ENCODE peak calls at places on chromosomes 6 and 20, in five cellular contexts. One of them, this sample, is unnamed.

GRCh38 chr6:142816024-142816423 is 129.0 kb downstream of the HIVEP2 start:
- DNase-seq in stimulated activated CD4-positive, alpha-beta T cell treated with anti-CD3 and anti-CD28 coated beads, Interleukin-4, amount 100 ng/mL, for 4 hours: no peak
- DNase-seq in fibroblast of gingiva: no peak
- DNase-seq in uterus: no peak
- DNase-seq in NCI-H748 treated with DMSO at 0.1 percent for 48 hours: no peak
- DNase-seq in this sample: no peak

GRCh38 chr6:22024973-22025467 is 271.8 kb downstream of the PRL start:
- DNase-seq in stimulated activated CD4-positive, alpha-beta T cell treated with anti-CD3 and anti-CD28 coated beads, Interleukin-4, amount 100 ng/mL, for 4 hours: no peak
- DNase-seq in fibroblast of gingiva: no peak
- DNase-seq in uterus: no peak
- DNase-seq in NCI-H748 treated with DMSO at 0.1 percent for 48 hours: no peak
- DNase-seq in this sample: no peak

GRCh38 chr6:156334961-156335360 is 442.2 kb upstream of the ARID1B start:
- DNase-seq in stimulated activated CD4-positive, alpha-beta T cell treated with anti-CD3 and anti-CD28 coated beads, Interleukin-4, amount 100 ng/mL, for 4 hours: no peak
- DNase-seq in fibroblast of gingiva: no peak
- DNase-seq in uterus: no peak
- DNase-seq in NCI-H748 treated with DMSO at 0.1 percent for 48 hours: no peak
- DNase-seq in this sample: no peak

GRCh38 chr6:150654671-150655070 is 55.0 kb downstream of the PLEKHG1 start:
- DNase-seq in stimulated activated CD4-positive, alpha-beta T cell treated with anti-CD3 and anti-CD28 coated beads, Interleukin-4, amount 100 ng/mL, for 4 hours: no peak
- DNase-seq in fibroblast of gingiva: no peak
- DNase-seq in uterus: no peak
- DNase-seq in NCI-H748 treated with DMSO at 0.1 percent for 48 hours: no peak
- DNase-seq in this sample: no peak

GRCh38 chr6:14876778-14877613 is 368.9 kb upstream of the JARID2 start:
- DNase-seq in stimulated activated CD4-positive, alpha-beta T cell treated with anti-CD3 and anti-CD28 coated beads, Interleukin-4, amount 100 ng/mL, for 4 hours: peak
- DNase-seq in fibroblast of gingiva: peak
- DNase-seq in uterus: no peak
- DNase-seq in NCI-H748 treated with DMSO at 0.1 percent for 48 hours: no peak
- DNase-seq in this sample: no peak

GRCh38 chr20:4130404-4131189 is 115.2 kb upstream of the RNF24 start:
- DNase-seq in stimulated activated CD4-positive, alpha-beta T cell treated with anti-CD3 and anti-CD28 coated beads, Interleukin-4, amount 100 ng/mL, for 4 hours: peak
- DNase-seq in fibroblast of gingiva: peak
- DNase-seq in uterus: no peak
- DNase-seq in NCI-H748 treated with DMSO at 0.1 percent for 48 hours: no peak
- DNase-seq in this sample: no peak

GRCh38 chr20:36988494-36988966 is 37.0 kb upstream of the SAMHD1 start:
- DNase-seq in stimulated activated CD4-positive, alpha-beta T cell treated with anti-CD3 and anti-CD28 coated beads, Interleukin-4, amount 100 ng/mL, for 4 hours: no peak
- DNase-seq in fibroblast of gingiva: no peak
- DNase-seq in uterus: no peak
- DNase-seq in NCI-H748 treated with DMSO at 0.1 percent for 48 hours: no peak
- DNase-seq in this sample: no peak

GRCh38 chr6:127291495-127291894 is 24.8 kb downstream of the RNF146 start:
- DNase-seq in stimulated activated CD4-positive, alpha-beta T cell treated with anti-CD3 and anti-CD28 coated beads, Interleukin-4, amount 100 ng/mL, for 4 hours: no peak
- DNase-seq in fibroblast of gingiva: no peak
- DNase-seq in uterus: no peak
- DNase-seq in NCI-H748 treated with DMSO at 0.1 percent for 48 hours: no peak
- DNase-seq in this sample: no peak

GRCh38 chr6:32393660-32394420 is 13.1 kb downstream of the BTNL2 start:
- DNase-seq in stimulated activated CD4-positive, alpha-beta T cell treated with anti-CD3 and anti-CD28 coated beads, Interleukin-4, amount 100 ng/mL, for 4 hours: no peak
- DNase-seq in fibroblast of gingiva: peak
- DNase-seq in uterus: no peak
- DNase-seq in NCI-H748 treated with DMSO at 0.1 percent for 48 hours: no peak
- DNase-seq in this sample: no peak

GRCh38 chr20:7240490-7240889 is 473.0 kb downstream of the BMP2 start:
- DNase-seq in stimulated activated CD4-positive, alpha-beta T cell treated with anti-CD3 and anti-CD28 coated beads, Interleukin-4, amount 100 ng/mL, for 4 hours: no peak
- DNase-seq in fibroblast of gingiva: no peak
- DNase-seq in uterus: no peak
- DNase-seq in NCI-H748 treated with DMSO at 0.1 percent for 48 hours: no peak
- DNase-seq in this sample: no peak

GRCh38 chr6:153976921-153977693 is 61.9 kb upstream of the OPRM1 start:
- DNase-seq in stimulated activated CD4-positive, alpha-beta T cell treated with anti-CD3 and anti-CD28 coated beads, Interleukin-4, amount 100 ng/mL, for 4 hours: no peak
- DNase-seq in fibroblast of gingiva: peak
- DNase-seq in uterus: no peak
- DNase-seq in NCI-H748 treated with DMSO at 0.1 percent for 48 hours: no peak
- DNase-seq in this sample: no peak

GRCh38 chr6:126195625-126196236 is 144.2 kb upstream of the CENPW start:
- DNase-seq in stimulated activated CD4-positive, alpha-beta T cell treated with anti-CD3 and anti-CD28 coated beads, Interleukin-4, amount 100 ng/mL, for 4 hours: no peak
- DNase-seq in fibroblast of gingiva: no peak
- DNase-seq in uterus: no peak
- DNase-seq in NCI-H748 treated with DMSO at 0.1 percent for 48 hours: no peak
- DNase-seq in this sample: no peak

GRCh38 chr20:49287555-49288249 is 9.8 kb upstream of the ZNFX1 start:
- DNase-seq in stimulated activated CD4-positive, alpha-beta T cell treated with anti-CD3 and anti-CD28 coated beads, Interleukin-4, amount 100 ng/mL, for 4 hours: no peak
- DNase-seq in fibroblast of gingiva: peak
- DNase-seq in uterus: no peak
- DNase-seq in NCI-H748 treated with DMSO at 0.1 percent for 48 hours: no peak
- DNase-seq in this sample: no peak

GRCh38 chr6:165117121-165117520 is 192.3 kb downstream of the C6orf118 start:
- DNase-seq in stimulated activated CD4-positive, alpha-beta T cell treated with anti-CD3 and anti-CD28 coated beads, Interleukin-4, amount 100 ng/mL, for 4 hours: no peak
- DNase-seq in fibroblast of gingiva: no peak
- DNase-seq in uterus: no peak
- DNase-seq in NCI-H748 treated with DMSO at 0.1 percent for 48 hours: no peak
- DNase-seq in this sample: no peak

GRCh38 chr20:47701612-47702011 is 83.7 kb downstream of the SULF2 start:
- DNase-seq in stimulated activated CD4-positive, alpha-beta T cell treated with anti-CD3 and anti-CD28 coated beads, Interleukin-4, amount 100 ng/mL, for 4 hours: no peak
- DNase-seq in fibroblast of gingiva: no peak
- DNase-seq in uterus: no peak
- DNase-seq in NCI-H748 treated with DMSO at 0.1 percent for 48 hours: no peak
- DNase-seq in this sample: no peak

GRCh38 chr6:36221674-36222073 is 25.1 kb downstream of the BRPF3 start:
- DNase-seq in stimulated activated CD4-positive, alpha-beta T cell treated with anti-CD3 and anti-CD28 coated beads, Interleukin-4, amount 100 ng/mL, for 4 hours: no peak
- DNase-seq in fibroblast of gingiva: no peak
- DNase-seq in uterus: no peak
- DNase-seq in NCI-H748 treated with DMSO at 0.1 percent for 48 hours: no peak
- DNase-seq in this sample: no peak

GRCh38 chr6:43267619-43268347 is 24.5 kb downstream of the TTBK1 start:
- DNase-seq in stimulated activated CD4-positive, alpha-beta T cell treated with anti-CD3 and anti-CD28 coated beads, Interleukin-4, amount 100 ng/mL, for 4 hours: no peak
- DNase-seq in fibroblast of gingiva: no peak
- DNase-seq in uterus: no peak
- DNase-seq in NCI-H748 treated with DMSO at 0.1 percent for 48 hours: no peak
- DNase-seq in this sample: no peak

GRCh38 chr6:143299253-143300166 is 151.0 kb downstream of the ADAT2 start:
- DNase-seq in stimulated activated CD4-positive, alpha-beta T cell treated with anti-CD3 and anti-CD28 coated beads, Interleukin-4, amount 100 ng/mL, for 4 hours: no peak
- DNase-seq in fibroblast of gingiva: no peak
- DNase-seq in uterus: no peak
- DNase-seq in NCI-H748 treated with DMSO at 0.1 percent for 48 hours: no peak
- DNase-seq in this sample: no peak

GRCh38 chr6:139029470-139030210 is 1.1 kb downstream of the ABRACL start:
- DNase-seq in stimulated activated CD4-positive, alpha-beta T cell treated with anti-CD3 and anti-CD28 coated beads, Interleukin-4, amount 100 ng/mL, for 4 hours: no peak
- DNase-seq in fibroblast of gingiva: peak
- DNase-seq in uterus: peak
- DNase-seq in NCI-H748 treated with DMSO at 0.1 percent for 48 hours: peak
- DNase-seq in this sample: peak

GRCh38 chr6:37451411-37452273 is 18.6 kb downstream of the CMTR1 start:
- DNase-seq in stimulated activated CD4-positive, alpha-beta T cell treated with anti-CD3 and anti-CD28 coated beads, Interleukin-4, amount 100 ng/mL, for 4 hours: no peak
- DNase-seq in fibroblast of gingiva: no peak
- DNase-seq in uterus: no peak
- DNase-seq in NCI-H748 treated with DMSO at 0.1 percent for 48 hours: no peak
- DNase-seq in this sample: no peak

GRCh38 chr6:49504666-49505065 is 4.9 kb downstream of the GLYATL3 start:
- DNase-seq in stimulated activated CD4-positive, alpha-beta T cell treated with anti-CD3 and anti-CD28 coated beads, Interleukin-4, amount 100 ng/mL, for 4 hours: no peak
- DNase-seq in fibroblast of gingiva: no peak
- DNase-seq in uterus: no peak
- DNase-seq in NCI-H748 treated with DMSO at 0.1 percent for 48 hours: no peak
- DNase-seq in this sample: no peak

GRCh38 chr6:101741474-101742171 is 348.1 kb downstream of the GRIK2 start:
- DNase-seq in stimulated activated CD4-positive, alpha-beta T cell treated with anti-CD3 and anti-CD28 coated beads, Interleukin-4, amount 100 ng/mL, for 4 hours: no peak
- DNase-seq in fibroblast of gingiva: no peak
- DNase-seq in uterus: no peak
- DNase-seq in NCI-H748 treated with DMSO at 0.1 percent for 48 hours: no peak
- DNase-seq in this sample: no peak

GRCh38 chr20:52410182-52410647 is 218.6 kb upstream of the ZFP64 start:
- DNase-seq in stimulated activated CD4-positive, alpha-beta T cell treated with anti-CD3 and anti-CD28 coated beads, Interleukin-4, amount 100 ng/mL, for 4 hours: peak
- DNase-seq in fibroblast of gingiva: no peak
- DNase-seq in uterus: peak
- DNase-seq in NCI-H748 treated with DMSO at 0.1 percent for 48 hours: no peak
- DNase-seq in this sample: no peak

GRCh38 chr6:35710241-35710847 is 21.6 kb upstream of the FKBP5 start:
- DNase-seq in stimulated activated CD4-positive, alpha-beta T cell treated with anti-CD3 and anti-CD28 coated beads, Interleukin-4, amount 100 ng/mL, for 4 hours: no peak
- DNase-seq in fibroblast of gingiva: no peak
- DNase-seq in uterus: no peak
- DNase-seq in NCI-H748 treated with DMSO at 0.1 percent for 48 hours: no peak
- DNase-seq in this sample: no peak